ENCODE peak calls at places on chromosomes 13 and 19, in five cellular contexts. One of them, this sample, is unnamed.

GRCh38 chr19:55486971-55487883 is 1.0 kb upstream of the SSC5D start:
- DNase-seq in stomach: no peak
- DNase-seq in K562: peak
- DNase-seq in breast epithelium: peak
- DNase-seq in transverse colon: peak
- DNase-seq in this sample: no peak

GRCh38 chr19:9857920-9858746 is 23.0 kb downstream of the PIN1 start:
- DNase-seq in breast epithelium: no peak
- DNase-seq in K562: peak
- DNase-seq in stomach: no peak
- DNase-seq in transverse colon: no peak
- DNase-seq in this sample: peak

GRCh38 chr13:93029536-93029935 is 197.1 kb upstream of the GPC6 start:
- DNase-seq in stomach: no peak
- DNase-seq in transverse colon: no peak
- DNase-seq in K562: no peak
- DNase-seq in breast epithelium: no peak
- DNase-seq in this sample: no peak

GRCh38 chr13:98963917-98964316 is 13.9 kb downstream of the DOCK9 start:
- DNase-seq in transverse colon: no peak
- DNase-seq in K562: no peak
- DNase-seq in stomach: peak
- DNase-seq in breast epithelium: no peak
- DNase-seq in this sample: no peak

GRCh38 chr19:57338798-57339378 is 12.2 kb upstream of the ZNF304 start:
- DNase-seq in K562: no peak
- DNase-seq in stomach: no peak
- DNase-seq in breast epithelium: no peak
- DNase-seq in transverse colon: no peak
- DNase-seq in this sample: no peak

GRCh38 chr13:26919311-26919710 is 158.7 kb upstream of the GPR12 start:
- DNase-seq in transverse colon: no peak
- DNase-seq in breast epithelium: no peak
- DNase-seq in K562: no peak
- DNase-seq in stomach: no peak
- DNase-seq in this sample: no peak

GRCh38 chr13:88701551-88701950 is 1030.4 kb downstream of the SLITRK5 start:
- DNase-seq in K562: no peak
- DNase-seq in transverse colon: no peak
- DNase-seq in breast epithelium: no peak
- DNase-seq in stomach: no peak
- DNase-seq in this sample: no peak

GRCh38 chr13:94546071-94546839 is 49.7 kb downstream of the TGDS start:
- DNase-seq in transverse colon: no peak
- DNase-seq in K562: no peak
- DNase-seq in breast epithelium: no peak
- DNase-seq in stomach: no peak
- DNase-seq in this sample: no peak

GRCh38 chr19:37251308-37252229 is 33.6 kb downstream of the ZNF383 start:
- DNase-seq in breast epithelium: peak
- DNase-seq in stomach: peak
- DNase-seq in transverse colon: peak
- DNase-seq in K562: peak
- DNase-seq in this sample: peak

GRCh38 chr13:44172411-44172810 is 201.2 kb upstream of the SERP2 start:
- DNase-seq in stomach: no peak
- DNase-seq in K562: no peak
- DNase-seq in transverse colon: no peak
- DNase-seq in breast epithelium: no peak
- DNase-seq in this sample: no peak

GRCh38 chr19:34254552-34255432 is at the start of gene GARRE1:
- DNase-seq in transverse colon: peak
- DNase-seq in K562: peak
- DNase-seq in stomach: peak
- DNase-seq in breast epithelium: no peak
- DNase-seq in this sample: no peak

GRCh38 chr13:51148223-51148951 is 37.3 kb upstream of the C13orf42 start:
- DNase-seq in transverse colon: no peak
- DNase-seq in K562: no peak
- DNase-seq in breast epithelium: no peak
- DNase-seq in stomach: no peak
- DNase-seq in this sample: no peak

GRCh38 chr13:94550030-94550738 is 45.8 kb downstream of the TGDS start:
- DNase-seq in breast epithelium: peak
- DNase-seq in stomach: peak
- DNase-seq in K562: no peak
- DNase-seq in transverse colon: no peak
- DNase-seq in this sample: no peak

GRCh38 chr19:33429891-33430673 is 56.6 kb downstream of the CEBPG start:
- DNase-seq in transverse colon: no peak
- DNase-seq in K562: no peak
- DNase-seq in stomach: no peak
- DNase-seq in breast epithelium: no peak
- DNase-seq in this sample: no peak

GRCh38 chr13:92829930-92830329 is 396.7 kb upstream of the GPC6 start:
- DNase-seq in stomach: no peak
- DNase-seq in transverse colon: no peak
- DNase-seq in K562: no peak
- DNase-seq in breast epithelium: no peak
- DNase-seq in this sample: no peak

GRCh38 chr13:110680852-110681251 is 25.1 kb downstream of the CARS2 start:
- DNase-seq in K562: peak
- DNase-seq in breast epithelium: no peak
- DNase-seq in transverse colon: no peak
- DNase-seq in stomach: no peak
- DNase-seq in this sample: no peak

GRCh38 chr19:42279902-42280760 is 11.1 kb downstream of the CIC start:
- DNase-seq in transverse colon: peak
- DNase-seq in breast epithelium: peak
- DNase-seq in stomach: peak
- DNase-seq in K562: peak
- DNase-seq in this sample: peak

GRCh38 chr13:100566543-100566942 is 22.0 kb downstream of the GGACT start:
- DNase-seq in stomach: no peak
- DNase-seq in K562: no peak
- DNase-seq in transverse colon: no peak
- DNase-seq in breast epithelium: no peak
- DNase-seq in this sample: no peak

GRCh38 chr19:13978306-13978705 is 26.0 kb downstream of the DCAF15 start:
- DNase-seq in K562: peak
- DNase-seq in breast epithelium: peak
- DNase-seq in transverse colon: peak
- DNase-seq in stomach: peak
- DNase-seq in this sample: no peak

GRCh38 chr13:86841264-86841663 is 829.9 kb upstream of the SLITRK5 start:
- DNase-seq in breast epithelium: no peak
- DNase-seq in transverse colon: no peak
- DNase-seq in stomach: no peak
- DNase-seq in K562: no peak
- DNase-seq in this sample: no peak

GRCh38 chr13:109764474-109765292 is 21.7 kb downstream of the IRS2 start:
- DNase-seq in stomach: no peak
- DNase-seq in breast epithelium: no peak
- DNase-seq in K562: no peak
- DNase-seq in transverse colon: no peak
- DNase-seq in this sample: no peak

GRCh38 chr13:33245505-33245904 is 40.0 kb downstream of the STARD13 start:
- DNase-seq in K562: no peak
- DNase-seq in stomach: no peak
- DNase-seq in transverse colon: no peak
- DNase-seq in breast epithelium: no peak
- DNase-seq in this sample: no peak

GRCh38 chr19:48596679-48597465 is 9.7 kb upstream of the SPACA4 start:
- DNase-seq in K562: no peak
- DNase-seq in transverse colon: no peak
- DNase-seq in stomach: no peak
- DNase-seq in breast epithelium: no peak
- DNase-seq in this sample: no peak

GRCh38 chr13:84025828-84026227 is 143.6 kb upstream of the SLITRK1 start:
- DNase-seq in transverse colon: no peak
- DNase-seq in breast epithelium: no peak
- DNase-seq in stomach: no peak
- DNase-seq in K562: no peak
- DNase-seq in this sample: no peak

GRCh38 chr19:373391-374182 is 29.0 kb upstream of the MIER2 start:
- DNase-seq in transverse colon: no peak
- DNase-seq in breast epithelium: no peak
- DNase-seq in K562: peak
- DNase-seq in stomach: no peak
- DNase-seq in this sample: no peak

GRCh38 chr19:54017266-54017665 is 25.8 kb downstream of the CACNG6 start:
- DNase-seq in stomach: no peak
- DNase-seq in K562: no peak
- DNase-seq in breast epithelium: no peak
- DNase-seq in transverse colon: no peak
- DNase-seq in this sample: no peak

DNA sequence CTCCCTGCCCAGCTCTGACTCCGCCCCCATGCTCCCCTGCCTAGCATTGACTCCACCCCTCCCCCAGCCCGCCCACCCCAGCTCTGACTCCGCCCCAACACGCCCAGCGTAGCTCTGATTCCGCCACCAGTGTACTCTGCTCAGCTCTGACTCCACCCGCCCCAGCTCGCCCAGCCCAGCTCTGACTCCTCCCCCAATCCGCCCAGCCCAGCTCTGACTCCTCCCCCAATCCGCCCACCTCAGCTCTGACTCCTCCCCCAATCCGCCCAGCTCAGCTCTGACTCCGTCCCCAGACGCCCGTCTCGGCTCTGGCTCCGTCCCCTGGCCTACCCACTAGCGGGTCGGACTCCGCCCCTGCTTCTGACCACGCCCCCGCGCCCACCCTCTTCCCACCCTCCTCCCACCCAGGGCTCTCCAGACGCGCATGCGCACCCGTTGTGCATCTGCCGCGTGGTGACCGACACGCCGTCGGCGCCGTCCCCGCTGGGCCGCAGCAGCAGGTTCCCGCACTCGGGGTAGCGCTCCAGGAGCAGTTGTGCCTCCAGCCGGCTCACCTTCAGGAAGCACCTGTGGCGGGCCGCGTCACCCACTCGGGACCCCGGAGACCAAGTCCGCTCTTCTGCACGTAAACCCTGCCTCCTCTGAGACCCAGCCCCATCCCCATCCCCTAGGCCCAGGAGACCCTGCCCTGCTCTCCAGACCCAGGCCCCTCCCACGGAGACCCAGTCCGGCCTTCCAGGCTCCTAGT is 10.2 kb downstream of the STAP2 start:
- DNase-seq in K562: peak
- DNase-seq in stomach: peak
- DNase-seq in breast epithelium: peak
- DNase-seq in transverse colon: peak
- DNase-seq in this sample: peak
- TF ChIP-seq POLR2AphosphoS5 in K562: peak
- TF ChIP-seq POLR2AphosphoS5 in stomach: peak
- TF ChIP-seq POLR2AphosphoS5 in breast epithelium: no peak
- TF ChIP-seq POLR2AphosphoS5 in transverse colon: no peak
- TF ChIP-seq POLR2AphosphoS5 in this sample: peak

GRCh38 chr19:52945652-52946321 is 16.9 kb downstream of the ZNF816 start:
- DNase-seq in breast epithelium: no peak
- DNase-seq in K562: no peak
- DNase-seq in stomach: peak
- DNase-seq in transverse colon: no peak
- DNase-seq in this sample: no peak

GRCh38 chr19:52943884-52944643 is 18.6 kb downstream of the ZNF816 start:
- DNase-seq in transverse colon: no peak
- DNase-seq in stomach: no peak
- DNase-seq in breast epithelium: peak
- DNase-seq in K562: no peak
- DNase-seq in this sample: no peak

GRCh38 chr19:52941941-52942370 is 18.7 kb upstream of the ZNF888 start:
- DNase-seq in K562: no peak
- DNase-seq in breast epithelium: no peak
- DNase-seq in transverse colon: peak
- DNase-seq in stomach: peak
- DNase-seq in this sample: no peak

GRCh38 chr19:52943134-52943883 is 19.4 kb downstream of the ZNF816 start:
- DNase-seq in transverse colon: no peak
- DNase-seq in stomach: no peak
- DNase-seq in K562: no peak
- DNase-seq in breast epithelium: no peak
- DNase-seq in this sample: no peak

GRCh38 chr19:52942371-52943133 is 19.3 kb upstream of the ZNF888 start:
- DNase-seq in stomach: peak
- DNase-seq in transverse colon: peak
- DNase-seq in K562: peak
- DNase-seq in breast epithelium: peak
- DNase-seq in this sample: peak
- TF ChIP-seq POLR2A in stomach: no peak
- TF ChIP-seq POLR2A in transverse colon: peak
- TF ChIP-seq POLR2A in K562: peak
- TF ChIP-seq POLR2A in breast epithelium: peak
- TF ChIP-seq POLR2A in this sample: peak

DNA sequence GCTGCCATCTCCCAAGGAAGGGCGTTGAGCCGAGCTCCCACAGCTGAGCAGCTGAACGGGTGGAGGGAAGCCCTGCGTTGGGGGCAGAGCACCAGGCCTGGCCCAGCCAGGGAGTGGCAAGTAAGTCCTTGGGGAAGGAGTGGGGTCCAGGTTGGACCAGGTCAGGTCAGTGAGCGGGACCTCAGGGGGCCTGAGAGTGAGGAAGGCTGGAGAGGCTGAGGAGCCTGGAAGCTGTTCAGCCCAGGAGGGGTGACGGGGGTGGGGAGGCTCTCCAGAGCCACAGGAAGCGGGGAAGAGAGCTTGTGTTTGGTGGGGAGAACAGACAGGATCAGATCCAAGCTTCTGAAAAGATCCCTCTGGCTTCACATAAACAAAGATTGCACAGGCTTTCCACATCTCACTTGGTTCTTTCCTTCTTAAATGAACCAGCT is 55.4 kb upstream of the ATP12A start:
- DNase-seq in stomach: peak
- DNase-seq in breast epithelium: no peak
- DNase-seq in transverse colon: no peak
- DNase-seq in K562: no peak
- DNase-seq in this sample: no peak
- TF ChIP-seq POLR2AphosphoS5 in stomach: peak
- TF ChIP-seq POLR2AphosphoS5 in breast epithelium: no peak
- TF ChIP-seq POLR2AphosphoS5 in transverse colon: peak
- TF ChIP-seq POLR2AphosphoS5 in K562: no peak
- TF ChIP-seq POLR2AphosphoS5 in this sample: no peak

DNA sequence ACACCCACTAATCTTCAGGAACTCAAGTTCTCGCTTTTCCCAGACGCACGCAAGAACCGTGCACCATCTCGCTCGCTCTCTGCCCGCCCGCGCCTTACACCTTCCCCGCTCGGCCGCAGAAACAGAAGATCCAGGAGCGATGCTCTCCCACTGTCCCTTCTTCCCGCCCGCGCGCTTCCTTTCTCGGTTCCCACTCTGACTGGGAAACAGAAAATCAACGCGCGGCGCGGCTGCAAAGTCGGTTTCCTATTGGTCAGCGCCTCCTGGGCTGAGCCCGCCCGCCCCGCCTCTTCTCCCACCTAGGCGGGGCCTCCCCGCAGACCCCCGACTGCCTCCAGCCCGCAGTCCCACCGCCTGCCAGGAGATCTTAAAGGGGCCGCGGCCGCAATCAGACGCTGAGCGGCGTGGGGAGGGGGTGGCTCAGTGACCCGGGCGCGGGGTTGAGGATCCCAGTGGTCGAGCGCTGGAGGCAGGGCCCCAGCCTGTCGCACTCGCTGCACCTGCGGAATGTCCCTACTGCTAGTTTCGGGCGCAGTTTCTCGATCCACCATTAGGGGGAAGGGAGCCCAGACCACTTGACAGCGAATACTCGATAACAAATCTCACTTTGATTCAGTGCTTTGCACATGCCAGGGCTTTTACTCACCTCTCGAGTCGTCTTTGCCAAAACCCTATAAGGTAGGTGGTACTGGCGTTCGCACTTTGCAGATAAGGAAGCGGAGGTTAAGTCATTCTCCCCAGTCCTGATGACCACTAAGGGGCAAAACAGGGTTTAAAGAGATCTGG is 700 bp upstream of the SLC25A23 start:
- DNase-seq in breast epithelium: peak
- DNase-seq in K562: peak
- DNase-seq in stomach: peak
- DNase-seq in transverse colon: peak
- DNase-seq in this sample: peak
- TF ChIP-seq POLR2A in breast epithelium: no peak
- TF ChIP-seq POLR2A in K562: no peak
- TF ChIP-seq POLR2A in stomach: no peak
- TF ChIP-seq POLR2A in transverse colon: peak
- TF ChIP-seq POLR2A in this sample: peak